ENCODE peak calls at places on chromosomes 3 and 15, in six cellular contexts. One of them, this sample, is unnamed.

GRCh38 chr15:100879461-100880138 is at the start of gene ALDH1A3:
- DNase-seq in Right ventricle myocardium superior: peak
- DNase-seq in heart right ventricle: peak
- DNase-seq in cardiac septum: no peak
- DNase-seq in GM03348: peak
- DNase-seq in A549: peak
- DNase-seq in this sample: peak

GRCh38 chr3:150521458-150521857 is 24.8 kb downstream of the SERP1 start:
- DNase-seq in Right ventricle myocardium superior: no peak
- DNase-seq in heart right ventricle: no peak
- DNase-seq in cardiac septum: no peak
- DNase-seq in GM03348: no peak
- DNase-seq in A549: no peak
- DNase-seq in this sample: no peak

GRCh38 chr15:75107905-75108838 is 84.8 kb downstream of the PPCDC start:
- DNase-seq in Right ventricle myocardium superior: no peak
- DNase-seq in heart right ventricle: no peak
- DNase-seq in cardiac septum: peak
- DNase-seq in GM03348: peak
- DNase-seq in A549: peak
- DNase-seq in this sample: no peak

GRCh38 chr3:42080452-42080872 is 10.7 kb upstream of the TRAK1 start:
- DNase-seq in Right ventricle myocardium superior: no peak
- DNase-seq in heart right ventricle: no peak
- DNase-seq in cardiac septum: peak
- DNase-seq in GM03348: peak
- DNase-seq in A549: peak
- DNase-seq in this sample: peak

GRCh38 chr3:64022451-64023186 is 675 bp downstream of the PSMD6 start:
- DNase-seq in Right ventricle myocardium superior: no peak
- DNase-seq in heart right ventricle: no peak
- DNase-seq in cardiac septum: no peak
- DNase-seq in GM03348: peak
- DNase-seq in A549: no peak
- DNase-seq in this sample: no peak

GRCh38 chr15:65851981-65852380 is 17.3 kb upstream of the RAB11A start:
- DNase-seq in Right ventricle myocardium superior: no peak
- DNase-seq in heart right ventricle: no peak
- DNase-seq in cardiac septum: no peak
- DNase-seq in GM03348: no peak
- DNase-seq in A549: no peak
- DNase-seq in this sample: no peak

GRCh38 chr3:129890125-129890524 is 3.4 kb downstream of the TMCC1 start:
- DNase-seq in Right ventricle myocardium superior: no peak
- DNase-seq in heart right ventricle: no peak
- DNase-seq in cardiac septum: no peak
- DNase-seq in GM03348: no peak
- DNase-seq in A549: no peak
- DNase-seq in this sample: no peak

GRCh38 chr15:49473031-49473430 is 50.0 kb downstream of the FGF7 start:
- DNase-seq in Right ventricle myocardium superior: no peak
- DNase-seq in heart right ventricle: no peak
- DNase-seq in cardiac septum: no peak
- DNase-seq in GM03348: no peak
- DNase-seq in A549: no peak
- DNase-seq in this sample: no peak

GRCh38 chr3:32401141-32401540 is 9.5 kb downstream of the CMTM7 start:
- DNase-seq in Right ventricle myocardium superior: no peak
- DNase-seq in heart right ventricle: no peak
- DNase-seq in cardiac septum: no peak
- DNase-seq in GM03348: no peak
- DNase-seq in A549: no peak
- DNase-seq in this sample: no peak